ENCODE peak calls at places on chromosome 13, in six cellular contexts. L is nephron progenitor cell, C is midbrain, H is ELR, I is aorta, S is NCI-H345. G is an unnamed sample.

GRCh38 chr13:40559915-40560314 is 106.5 kb downstream of the FOXO1 start:
- DNase-seq in L (no peak), C (no peak), H (no peak), I (no peak), S (no peak), G (no peak)

GRCh38 chr13:93146584-93147292 is 79.9 kb upstream of the GPC6 start:
- DNase-seq in L (no peak), C (no peak), H (peak; percentile 19), I (no peak), S (no peak), G (peak; percentile 3)

GRCh38 chr13:65460136-65460535 is 1770.0 kb downstream of the PCDH9 start:
- DNase-seq in L (no peak), C (no peak), H (peak; percentile 25), I (no peak), S (no peak), G (no peak)

GRCh38 chr13:112067871-112068305 is 939 bp downstream of the SOX1 start:
- DNase-seq in L (peak; percentile 53), C (no peak), H (no peak), I (peak; percentile 72), S (peak; percentile 69), G (no peak)

GRCh38 chr13:66665991-66666390 is 564.1 kb downstream of the PCDH9 start:
- DNase-seq in L (peak; percentile 66), C (peak; percentile 33), H (peak; percentile 90), I (no peak), S (peak; percentile 80), G (no peak)

GRCh38 chr13:84654654-84655244 is 772.5 kb upstream of the SLITRK1 start:
- DNase-seq in L (no peak), C (no peak), H (no peak), I (no peak), S (no peak), G (no peak)

GRCh38 chr13:86945596-86945995 is 725.6 kb upstream of the SLITRK5 start:
- DNase-seq in L (no peak), C (no peak), H (peak; percentile 32), I (no peak), S (no peak), G (no peak)

GRCh38 chr13:78326608-78327007 is 276.7 kb downstream of the POU4F1 start:
- DNase-seq in L (no peak), C (no peak), H (peak; percentile 43), I (no peak), S (peak; percentile 41), G (no peak)

GRCh38 chr13:24459234-24459633 is 53.3 kb downstream of the PARP4 start:
- DNase-seq in L (no peak), C (no peak), H (peak; percentile 4), I (no peak), S (no peak), G (peak; percentile 11)